ENCODE peak calls at places on chromosomes 1 and 21, in ten cellular contexts. A, G, M, X, S, B, O, U, C and F are unnamed samples.

GRCh38 chr1:33316601-33317000 is 4.3 kb downstream of the A3GALT2 start:
- DNase-seq in A (peak), G (no peak), M (no peak), X (no peak), S (no peak), B (no peak), O (no peak), U (no peak), C (no peak), F (no peak)

GRCh38 chr21:34498623-34499022 is 13.4 kb downstream of the KCNE1 start:
- DNase-seq in A (no peak), G (no peak), M (no peak), X (no peak), S (no peak), B (no peak), O (no peak), U (peak), C (no peak), F (no peak)

GRCh38 chr1:160366731-160367515 is at the start of gene NHLH1:
- DNase-seq in A (no peak), G (no peak), M (no peak), X (no peak), S (no peak), B (no peak), O (no peak), U (no peak), C (no peak), F (no peak)

GRCh38 chr1:24709748-24710416 is 35.4 kb upstream of the CLIC4 start:
- DNase-seq in A (no peak), G (no peak), M (no peak), X (no peak), S (no peak), B (no peak), O (no peak), U (no peak), C (no peak), F (no peak)

GRCh38 chr1:62235576-62235975 is 40.9 kb downstream of the L1TD1 start:
- DNase-seq in A (no peak), G (no peak), M (no peak), X (no peak), S (no peak), B (no peak), O (no peak), U (no peak), C (no peak), F (no peak)

GRCh38 chr1:155910621-155911121 is 478 bp downstream of the RIT1 start:
- DNase-seq in A (no peak), G (no peak), M (no peak), X (peak), S (peak), B (no peak), O (no peak), U (peak), C (peak), F (no peak)

GRCh38 chr1:243495442-243496172 is 239.8 kb downstream of the SDCCAG8 start:
- DNase-seq in A (no peak), G (no peak), M (no peak), X (no peak), S (no peak), B (peak), O (no peak), U (peak), C (no peak), F (no peak)

GRCh38 chr1:243364866-243365265 is 109.0 kb downstream of the SDCCAG8 start:
- DNase-seq in A (no peak), G (no peak), M (no peak), X (no peak), S (no peak), B (no peak), O (no peak), U (no peak), C (no peak), F (no peak)

GRCh38 chr1:158998781-158999161 is 10.9 kb upstream of the IFI16 start:
- DNase-seq in A (peak), G (no peak), M (peak), X (peak), S (peak), B (peak), O (peak), U (peak), C (peak), F (no peak)

GRCh38 chr1:185440877-185441276 is 123.8 kb upstream of the IVNS1ABP start:
- DNase-seq in A (no peak), G (no peak), M (no peak), X (peak), S (no peak), B (no peak), O (no peak), U (peak), C (no peak), F (no peak)

GRCh38 chr1:83901547-83902155 is 97.3 kb downstream of the TTLL7 start:
- DNase-seq in A (no peak), G (no peak), M (peak), X (peak), S (no peak), B (no peak), O (no peak), U (peak), C (no peak), F (no peak)

GRCh38 chr1:1073743-1074587 is at the start of gene RNF223:
- DNase-seq in A (peak), G (no peak), M (no peak), X (no peak), S (no peak), B (no peak), O (no peak), U (no peak), C (no peak), F (no peak)

GRCh38 chr21:31198575-31198974 is 145.5 kb downstream of the TIAM1 start:
- DNase-seq in A (no peak), G (no peak), M (peak), X (peak), S (no peak), B (no peak), O (no peak), U (peak), C (peak), F (no peak)

GRCh38 chr1:164637461-164638375 is 78.7 kb downstream of the PBX1 start:
- DNase-seq in A (no peak), G (no peak), M (no peak), X (peak), S (no peak), B (no peak), O (peak), U (peak), C (peak), F (no peak)

GRCh38 chr1:41366428-41367101 is 5.3 kb downstream of the FOXO6 start:
- DNase-seq in A (no peak), G (peak), M (no peak), X (peak), S (no peak), B (peak), O (peak), U (no peak), C (no peak), F (peak)

GRCh38 chr1:30742963-30743559 is 14.5 kb downstream of the LAPTM5 start:
- DNase-seq in A (no peak), G (no peak), M (no peak), X (no peak), S (no peak), B (no peak), O (no peak), U (no peak), C (no peak), F (no peak)

GRCh38 chr1:7302126-7302525 is 469.0 kb upstream of the VAMP3 start:
- DNase-seq in A (no peak), G (no peak), M (no peak), X (no peak), S (no peak), B (no peak), O (no peak), U (no peak), C (no peak), F (no peak)

GRCh38 chr1:227544067-227544655 is 19.2 kb upstream of the ZNF678 start:
- DNase-seq in A (no peak), G (no peak), M (no peak), X (no peak), S (no peak), B (peak), O (no peak), U (no peak), C (no peak), F (no peak)

GRCh38 chr1:236211815-236212214 is 69.5 kb downstream of the GPR137B start:
- DNase-seq in A (no peak), G (no peak), M (no peak), X (no peak), S (no peak), B (no peak), O (no peak), U (no peak), C (no peak), F (no peak)

GRCh38 chr1:61119085-61119484 is 36.7 kb downstream of the NFIA start:
- DNase-seq in A (no peak), G (no peak), M (peak), X (no peak), S (no peak), B (no peak), O (no peak), U (no peak), C (no peak), F (no peak)

GRCh38 chr1:119674110-119674509 is 26.0 kb upstream of the ZNF697 start:
- DNase-seq in A (no peak), G (no peak), M (peak), X (peak), S (no peak), B (no peak), O (no peak), U (peak), C (no peak), F (no peak)

GRCh38 chr1:40810915-40811314 is 27.3 kb downstream of the KCNQ4 start:
- DNase-seq in A (no peak), G (no peak), M (no peak), X (no peak), S (no peak), B (no peak), O (no peak), U (no peak), C (no peak), F (no peak)

GRCh38 chr1:40032240-40032891 is 8.2 kb upstream of the CAP1 start:
- DNase-seq in A (no peak), G (peak), M (peak), X (peak), S (peak), B (peak), O (peak), U (peak), C (peak), F (no peak)

GRCh38 chr1:156942176-156942575 is 21.7 kb downstream of the LRRC71 start:
- DNase-seq in A (no peak), G (no peak), M (no peak), X (no peak), S (no peak), B (no peak), O (no peak), U (no peak), C (no peak), F (no peak)

GRCh38 chr21:43771698-43772367 is 4.3 kb downstream of the CSTB start:
- DNase-seq in A (no peak), G (no peak), M (no peak), X (no peak), S (no peak), B (no peak), O (no peak), U (peak), C (no peak), F (no peak)

GRCh38 chr1:223341111-223341510 is 22.9 kb downstream of the SUSD4 start:
- DNase-seq in A (no peak), G (no peak), M (no peak), X (peak), S (no peak), B (no peak), O (peak), U (peak), C (peak), F (no peak)

GRCh38 chr1:202694354-202694753 is 15.9 kb downstream of the SYT2 start:
- DNase-seq in A (no peak), G (no peak), M (no peak), X (no peak), S (no peak), B (no peak), O (no peak), U (no peak), C (no peak), F (no peak)